ENCODE peak calls at places on chromosomes 5 and 9, in seven cellular contexts. O, J, Y, K, E, I and A are unnamed samples.

GRCh38 chr5:179318193-179318955 is 26.9 kb downstream of the ADAMTS2 start:
- DNase-seq in O (no peak), J (no peak), Y (no peak), K (no peak), E (no peak), I (no peak), A (no peak)

GRCh38 chr5:127492854-127493738 is 24.3 kb upstream of the PRRC1 start:
- DNase-seq in O (no peak), J (peak), Y (peak), K (peak), E (no peak), I (peak), A (peak)

GRCh38 chr5:93058309-93058708 is 522.7 kb downstream of the NR2F1-AS1 start:
- DNase-seq in O (no peak), J (no peak), Y (no peak), K (no peak), E (no peak), I (no peak), A (no peak)

GRCh38 chr5:73186976-73187375 is 14.0 kb downstream of the TMEM174 start:
- DNase-seq in O (no peak), J (no peak), Y (no peak), K (no peak), E (no peak), I (no peak), A (no peak)

GRCh38 chr9:130110596-130111021 is 56.9 kb downstream of the GPR107 start:
- DNase-seq in O (no peak), J (no peak), Y (no peak), K (no peak), E (no peak), I (peak), A (no peak)

GRCh38 chr9:134648701-134649525 is 7.3 kb downstream of the COL5A1 start:
- DNase-seq in O (no peak), J (no peak), Y (no peak), K (no peak), E (no peak), I (no peak), A (no peak)

GRCh38 chr9:20478780-20479179 is 143.5 kb downstream of the MLLT3 start:
- DNase-seq in O (no peak), J (no peak), Y (no peak), K (no peak), E (no peak), I (no peak), A (no peak)

GRCh38 chr5:140402258-140403074 is 833 bp downstream of the ANKHD1 start:
- DNase-seq in O (peak), J (peak), Y (no peak), K (peak), E (no peak), I (peak), A (no peak)